ENCODE peak calls at places on chromosomes 3 and 15, in four cellular contexts. One of them, this sample, is unnamed.

GRCh38 chr15:29129221-29129620 is 140.4 kb downstream of the NSMCE3 start:
- DNase-seq in germinal center: no peak
- DNase-seq in activated CD8-positive, alpha-beta memory T cell treated with anti-CD3 and anti-CD28 coated beads for 24 hours: no peak
- DNase-seq in naive B cell: no peak
- DNase-seq in this sample: no peak

GRCh38 chr3:65811917-65812316 is 226.8 kb downstream of the MAGI1 start:
- DNase-seq in germinal center: no peak
- DNase-seq in activated CD8-positive, alpha-beta memory T cell treated with anti-CD3 and anti-CD28 coated beads for 24 hours: no peak
- DNase-seq in naive B cell: no peak
- DNase-seq in this sample: no peak

GRCh38 chr3:15107075-15107947 is 8.4 kb upstream of the RBSN start:
- DNase-seq in germinal center: no peak
- DNase-seq in activated CD8-positive, alpha-beta memory T cell treated with anti-CD3 and anti-CD28 coated beads for 24 hours: no peak
- DNase-seq in naive B cell: no peak
- DNase-seq in this sample: no peak

GRCh38 chr3:105553851-105554250 is 187.1 kb downstream of the ALCAM start:
- DNase-seq in germinal center: no peak
- DNase-seq in activated CD8-positive, alpha-beta memory T cell treated with anti-CD3 and anti-CD28 coated beads for 24 hours: no peak
- DNase-seq in naive B cell: no peak
- DNase-seq in this sample: no peak

GRCh38 chr3:134462236-134463059 is 23.3 kb downstream of the ANAPC13 start:
- DNase-seq in germinal center: no peak
- DNase-seq in activated CD8-positive, alpha-beta memory T cell treated with anti-CD3 and anti-CD28 coated beads for 24 hours: no peak
- DNase-seq in naive B cell: no peak
- DNase-seq in this sample: no peak

GRCh38 chr3:56799251-56799882 is 2.4 kb downstream of the ARHGEF3 start:
- DNase-seq in germinal center: peak; percentile 48
- DNase-seq in activated CD8-positive, alpha-beta memory T cell treated with anti-CD3 and anti-CD28 coated beads for 24 hours: peak; percentile 65
- DNase-seq in naive B cell: peak; percentile 64
- DNase-seq in this sample: peak; percentile 71

GRCh38 chr15:25805006-25805405 is 58.1 kb downstream of the ATP10A start:
- DNase-seq in germinal center: no peak
- DNase-seq in activated CD8-positive, alpha-beta memory T cell treated with anti-CD3 and anti-CD28 coated beads for 24 hours: no peak
- DNase-seq in naive B cell: no peak
- DNase-seq in this sample: no peak

GRCh38 chr3:153429821-153430220 is 267.8 kb downstream of the RAP2B start:
- DNase-seq in germinal center: no peak
- DNase-seq in activated CD8-positive, alpha-beta memory T cell treated with anti-CD3 and anti-CD28 coated beads for 24 hours: no peak
- DNase-seq in naive B cell: no peak
- DNase-seq in this sample: no peak

GRCh38 chr3:169624533-169624972 is 39.0 kb downstream of the MECOM start:
- DNase-seq in germinal center: no peak
- DNase-seq in activated CD8-positive, alpha-beta memory T cell treated with anti-CD3 and anti-CD28 coated beads for 24 hours: no peak
- DNase-seq in naive B cell: no peak
- DNase-seq in this sample: peak; percentile 92

GRCh38 chr3:158086776-158087175 is 19.4 kb downstream of the SHOX2 start:
- DNase-seq in germinal center: no peak
- DNase-seq in activated CD8-positive, alpha-beta memory T cell treated with anti-CD3 and anti-CD28 coated beads for 24 hours: no peak
- DNase-seq in naive B cell: no peak
- DNase-seq in this sample: no peak

GRCh38 chr15:28896944-28897343 is 11.2 kb downstream of the APBA2 start:
- DNase-seq in germinal center: no peak
- DNase-seq in activated CD8-positive, alpha-beta memory T cell treated with anti-CD3 and anti-CD28 coated beads for 24 hours: no peak
- DNase-seq in naive B cell: no peak
- DNase-seq in this sample: no peak

GRCh38 chr3:10917176-10917575 is 75.4 kb upstream of the SLC6A1 start:
- DNase-seq in germinal center: no peak
- DNase-seq in activated CD8-positive, alpha-beta memory T cell treated with anti-CD3 and anti-CD28 coated beads for 24 hours: no peak
- DNase-seq in naive B cell: no peak
- DNase-seq in this sample: no peak

GRCh38 chr3:54968546-54969172 is 40.8 kb upstream of the LRTM1 start:
- DNase-seq in germinal center: no peak
- DNase-seq in activated CD8-positive, alpha-beta memory T cell treated with anti-CD3 and anti-CD28 coated beads for 24 hours: no peak
- DNase-seq in naive B cell: no peak
- DNase-seq in this sample: peak; percentile 90

GRCh38 chr3:177523991-177524438 is 326.7 kb upstream of the TBL1XR1 start:
- DNase-seq in germinal center: no peak
- DNase-seq in activated CD8-positive, alpha-beta memory T cell treated with anti-CD3 and anti-CD28 coated beads for 24 hours: no peak
- DNase-seq in naive B cell: no peak
- DNase-seq in this sample: peak; percentile 56

This sample was measured in NCI-H69.